ENCODE peak calls at places on chromosomes 11 and 22, in six cellular contexts. J is stimulated activated CD4-positive, alpha-beta T cell treated with anti-CD3 and anti-CD28 coated beads, TNF-alpha, amount 100 ng/mL, for 1 hour; W is ovary; H is epithelial cell of esophagus; X is T-helper 17 cell; O is RPMI8226. N is an unnamed sample.

GRCh38 chr11:17257200-17257599 is 19.3 kb upstream of the NUCB2 start:
- DNase-seq in J (no peak), W (no peak), H (peak), X (no peak), O (no peak), N (no peak)

GRCh38 chr22:38718414-38718813 is 12.7 kb downstream of the GTPBP1 start:
- DNase-seq in J (no peak), W (peak), H (peak), X (no peak), O (no peak), N (no peak)

GRCh38 chr11:22680628-22681027 is 14.2 kb downstream of the GAS2 start:
- DNase-seq in J (no peak), W (no peak), H (no peak), X (no peak), O (peak), N (no peak)

GRCh38 chr11:59030037-59030436 is 56.1 kb upstream of the GLYATL1B start:
- DNase-seq in J (no peak), W (no peak), H (no peak), X (no peak), O (no peak), N (no peak)

GRCh38 chr11:110479445-110480101 is 49.8 kb downstream of the FDX1 start:
- DNase-seq in J (no peak), W (no peak), H (peak), X (no peak), O (peak), N (no peak)

GRCh38 chr11:124837491-124837856 is 27.8 kb upstream of the ROBO3 start:
- DNase-seq in J (no peak), W (no peak), H (peak), X (no peak), O (peak), N (no peak)

GRCh38 chr11:8363924-8364323 is 100.2 kb upstream of the LMO1 start:
- DNase-seq in J (no peak), W (no peak), H (peak), X (no peak), O (no peak), N (no peak)

GRCh38 chr11:3021125-3021524 is 29.0 kb upstream of the NAP1L4 start:
- DNase-seq in J (peak), W (no peak), H (peak), X (no peak), O (peak), N (no peak)

GRCh38 chr11:114115406-114116054 is 56.0 kb downstream of the ZBTB16 start:
- DNase-seq in J (no peak), W (no peak), H (no peak), X (no peak), O (no peak), N (no peak)

GRCh38 chr22:41782316-41782715 is 18.2 kb upstream of the CCDC134 start:
- DNase-seq in J (no peak), W (no peak), H (no peak), X (no peak), O (no peak), N (no peak)

GRCh38 chr11:81647374-81647773 is 1086.3 kb downstream of the FAM181B start:
- DNase-seq in J (no peak), W (no peak), H (no peak), X (no peak), O (no peak), N (no peak)

GRCh38 chr22:49368221-49368975 is 459.3 kb downstream of the BRD1 start:
- DNase-seq in J (no peak), W (no peak), H (no peak), X (no peak), O (no peak), N (no peak)

GRCh38 chr11:85946221-85946620 is 91.0 kb downstream of the CCDC83 start:
- DNase-seq in J (no peak), W (no peak), H (peak), X (no peak), O (no peak), N (no peak)

GRCh38 chr11:15819679-15820286 is 536.6 kb downstream of the SOX6 start:
- DNase-seq in J (no peak), W (peak), H (peak), X (no peak), O (peak), N (peak)

GRCh38 chr22:30626413-30626812 is 9.2 kb upstream of the SLC35E4 start:
- DNase-seq in J (no peak), W (no peak), H (no peak), X (no peak), O (no peak), N (no peak)

GRCh38 chr22:48673806-48674500 is 1153.7 kb downstream of the BRD1 start:
- DNase-seq in J (no peak), W (peak), H (no peak), X (no peak), O (no peak), N (no peak)

GRCh38 chr11:45067966-45068365 is 78.5 kb upstream of the PRDM11 start:
- DNase-seq in J (no peak), W (no peak), H (no peak), X (no peak), O (no peak), N (no peak)

GRCh38 chr11:91997178-91997577 is 227.4 kb upstream of the FAT3 start:
- DNase-seq in J (no peak), W (no peak), H (no peak), X (no peak), O (no peak), N (no peak)

GRCh38 chr11:44498524-44498923 is 66.9 kb upstream of the CD82 start:
- DNase-seq in J (no peak), W (no peak), H (no peak), X (no peak), O (no peak), N (no peak)

GRCh38 chr11:3967695-3968094 is 112.2 kb downstream of the STIM1 start:
- DNase-seq in J (no peak), W (no peak), H (no peak), X (no peak), O (no peak), N (no peak)

GRCh38 chr22:27283714-27284113 is 517.8 kb downstream of the MN1 start:
- DNase-seq in J (no peak), W (no peak), H (no peak), X (no peak), O (peak), N (no peak)

GRCh38 chr11:95067042-95067827 is 516 bp downstream of the SRSF8 start:
- DNase-seq in J (peak), W (peak), H (peak), X (peak), O (peak), N (peak)

GRCh38 chr11:121575250-121575962 is 122.6 kb upstream of the SORL1-AS1 start:
- DNase-seq in J (no peak), W (peak), H (no peak), X (no peak), O (no peak), N (peak)

GRCh38 chr22:45077286-45077685 is 67.5 kb upstream of the PHF21B start:
- DNase-seq in J (no peak), W (no peak), H (no peak), X (no peak), O (no peak), N (no peak)

GRCh38 chr11:128359515-128359914 is 227.8 kb downstream of the ETS1 start:
- DNase-seq in J (no peak), W (no peak), H (no peak), X (no peak), O (no peak), N (no peak)

GRCh38 chr11:103367650-103368049 is 258.4 kb downstream of the DYNC2H1 start:
- DNase-seq in J (no peak), W (no peak), H (no peak), X (no peak), O (no peak), N (no peak)

GRCh38 chr22:20244744-20245576 is 23.2 kb downstream of the RTN4R start:
- DNase-seq in J (no peak), W (no peak), H (no peak), X (no peak), O (no peak), N (no peak)

GRCh38 chr11:2951235-2952110 is 22.3 kb upstream of the PHLDA2 start:
- DNase-seq in J (no peak), W (no peak), H (peak), X (no peak), O (no peak), N (no peak)

GRCh38 chr22:45731041-45731797 is 59.6 kb downstream of the ATXN10 start:
- DNase-seq in J (no peak), W (no peak), H (peak), X (no peak), O (no peak), N (no peak)